ENCODE peak calls at places on chromosomes 4 and X, in nine cellular contexts. F is fibroblast of lung, M is epithelial cell of proximal tubule, N is MM.1S, Q is upper lobe of right lung, O is WERI-Rb-1, S is Peyer's patch, P is fibroblast of mammary gland, A is cardiac muscle cell. J is an unnamed sample.

GRCh38 chr4:157992038-157992706 is 180.7 kb downstream of the GASK1B start:
- DNase-seq in S (no peak), O (peak), N (peak), P (peak), M (peak), A (peak), F (peak), Q (no peak), J (peak)

GRCh38 chr4:4332529-4332928 is 42.5 kb downstream of the ZBTB49 start:
- DNase-seq in P (no peak), M (no peak), A (no peak), O (no peak), Q (no peak), S (no peak), F (no peak), N (no peak), J (no peak)

GRCh38 chrX:107674480-107675364 is 46.4 kb downstream of the PRPS1 start:
- DNase-seq in F (peak), O (peak), A (peak), S (peak), N (peak), P (peak), M (no peak), Q (peak), J (peak)

GRCh38 chrX:153708415-153708814 is 15.8 kb downstream of the BCAP31 start:
- DNase-seq in O (peak), N (no peak), M (peak), Q (peak), P (peak), A (peak), F (peak), S (peak), J (peak)

GRCh38 chr4:158644341-158644740 is 27.3 kb downstream of the C4orf46 start:
- DNase-seq in N (no peak), Q (no peak), S (no peak), F (no peak), M (no peak), P (no peak), O (no peak), A (no peak), J (no peak)

GRCh38 chrX:38881727-38882126 is 80.5 kb downstream of the MID1IP1 start:
- DNase-seq in N (no peak), S (no peak), F (no peak), P (peak), Q (no peak), A (no peak), M (no peak), O (no peak), J (no peak)

GRCh38 chrX:116198235-116198634 is 27.7 kb downstream of the AGTR2 start:
- DNase-seq in S (no peak), N (no peak), F (no peak), P (no peak), A (no peak), O (no peak), M (no peak), Q (no peak), J (no peak)

GRCh38 chr4:129429566-129430339 is 333.8 kb downstream of the C4orf33 start:
- DNase-seq in F (peak), P (no peak), Q (no peak), A (no peak), O (no peak), M (no peak), S (no peak), N (no peak), J (peak)

GRCh38 chr4:108978066-108978465 is 215.2 kb upstream of the ETNPPL start:
- DNase-seq in S (no peak), M (no peak), A (no peak), F (no peak), Q (no peak), P (no peak), O (no peak), N (no peak), J (no peak)

GRCh38 chrX:68060506-68061205 is 372.6 kb downstream of the OPHN1 start:
- DNase-seq in M (no peak), A (no peak), F (peak), N (no peak), O (no peak), S (no peak), Q (no peak), P (no peak), J (no peak)

GRCh38 chr4:155620637-155621036 is 46.0 kb upstream of the GUCY1A1 start:
- DNase-seq in Q (no peak), A (no peak), N (no peak), M (no peak), O (no peak), S (no peak), F (no peak), P (no peak), J (no peak)

GRCh38 chr4:3822230-3822947 is 56.2 kb downstream of the ADRA2C start:
- DNase-seq in N (no peak), P (no peak), A (peak), S (no peak), F (no peak), O (peak), Q (no peak), M (no peak), J (peak)

GRCh38 chrX:150693782-150694574 is 782 bp downstream of the MTMR1 start:
- DNase-seq in P (peak), A (peak), F (peak), S (peak), Q (peak), M (peak), O (peak), N (peak), J (peak)

GRCh38 chrX:5780821-5781220 is 447.8 kb downstream of the NLGN4X start:
- DNase-seq in O (no peak), F (no peak), Q (no peak), M (no peak), N (no peak), S (no peak), A (no peak), P (no peak), J (no peak)

GRCh38 chr4:174214102-174214878 is 69.2 kb downstream of the FBXO8 start:
- DNase-seq in A (no peak), P (no peak), Q (no peak), N (no peak), O (no peak), S (no peak), M (no peak), F (no peak), J (no peak)

GRCh38 chr4:104942990-104943758 is 203.5 kb upstream of the TET2 start:
- DNase-seq in F (peak), S (no peak), N (no peak), A (peak), Q (no peak), M (no peak), P (no peak), O (no peak), J (peak)

GRCh38 chr4:108018884-108019187 is 29.1 kb downstream of the HADH start:
- DNase-seq in O (no peak), P (no peak), Q (no peak), N (no peak), S (no peak), A (no peak), M (no peak), F (no peak), J (no peak)

DNA sequence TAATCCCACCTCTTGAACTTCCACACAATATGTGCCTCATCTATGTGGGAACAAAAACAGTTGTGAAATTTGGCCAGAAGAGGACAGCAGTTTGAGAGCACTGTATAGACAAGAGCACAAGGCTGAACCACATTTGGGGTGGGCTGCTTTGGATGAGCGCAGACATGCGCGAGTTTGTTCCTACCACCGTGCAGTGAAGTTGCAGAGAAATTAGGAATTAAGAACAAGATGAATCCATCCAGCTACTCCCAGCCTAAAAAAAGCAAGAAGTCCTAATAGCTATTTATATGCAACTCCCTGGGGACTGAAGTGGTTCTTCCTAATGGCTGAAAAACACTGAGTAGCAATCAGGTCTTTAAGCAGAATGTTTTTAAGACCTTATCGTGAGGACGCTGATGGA is 1.0 kb downstream of the GAB3 start:
- DNase-seq in O (no peak), P (no peak), Q (no peak), A (peak), N (no peak), S (no peak), F (no peak), M (no peak), J (no peak)
- H3K4me3 ChIP-seq in O (no peak), P (peak), Q (peak), A (no peak), N (peak), S (peak), F (peak), M (peak), J (no peak)

GRCh38 chr4:98746936-98747658 is 88.7 kb upstream of the TSPAN5 start:
- DNase-seq in O (peak), A (no peak), N (no peak), M (no peak), P (no peak), Q (no peak), S (no peak), F (peak), J (no peak)

GRCh38 chr4:98747659-98748091 is 89.3 kb upstream of the TSPAN5 start:
- DNase-seq in M (no peak), A (no peak), S (no peak), N (no peak), O (peak), P (no peak), F (peak), Q (no peak), J (peak)

GRCh38 chr4:98744372-98745150 is 86.2 kb upstream of the TSPAN5 start:
- DNase-seq in F (no peak), O (no peak), M (no peak), A (no peak), N (no peak), S (no peak), P (no peak), Q (no peak), J (no peak)

GRCh38 chr4:98746530-98746929 is 88.1 kb upstream of the TSPAN5 start:
- DNase-seq in Q (no peak), F (peak), O (no peak), S (no peak), N (no peak), M (no peak), P (peak), A (no peak), J (peak)

DNA sequence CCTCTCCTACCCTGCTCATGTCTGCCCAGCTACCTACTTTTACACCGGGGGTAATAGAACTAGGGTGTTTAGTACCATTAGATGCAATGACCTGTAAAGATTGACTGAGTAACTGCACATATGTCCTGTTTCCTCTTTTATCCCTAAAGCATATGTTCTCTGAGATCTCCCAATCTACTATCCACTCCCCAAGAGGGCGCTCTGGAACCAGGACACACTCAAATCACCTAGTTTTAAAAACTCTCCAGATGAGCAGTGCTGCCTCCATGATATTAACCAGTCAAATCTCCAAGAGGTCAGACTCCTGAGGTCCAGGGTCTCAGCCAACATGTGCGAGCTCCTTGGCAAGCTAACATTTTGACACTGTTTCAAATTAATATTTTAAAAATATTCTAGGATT is 87.0 kb upstream of the TSPAN5 start:
- DNase-seq in F (no peak), M (no peak), A (peak), N (no peak), P (peak), S (peak), O (peak), Q (no peak), J (no peak)
- TF ChIP-seq CTCF in F (peak), M (peak), A (peak), N (peak), P (peak), S (no peak), O (peak), Q (no peak), J (peak)

DNA sequence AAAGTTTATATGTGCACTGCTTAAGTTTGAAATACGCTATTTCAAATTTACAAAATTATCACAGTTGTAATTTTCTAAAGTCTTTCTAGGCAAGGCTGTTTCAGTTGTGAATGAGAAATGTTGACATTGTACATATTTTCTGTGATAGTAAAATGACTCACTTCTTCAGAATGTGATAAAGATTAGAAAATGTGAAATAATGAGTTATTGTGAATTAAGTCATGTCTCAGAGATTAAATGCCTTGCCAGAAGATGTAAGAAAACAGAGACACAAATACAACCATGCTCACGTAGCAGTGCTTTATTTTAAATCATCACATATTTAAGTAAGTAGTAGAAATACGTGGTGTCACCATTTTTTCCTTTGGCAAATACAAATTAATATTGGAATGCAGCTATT is 770 bp downstream of the CLCN4 start:
- DNase-seq in O (no peak), A (peak), S (no peak), P (no peak), M (no peak), F (peak), N (no peak), Q (no peak), J (peak)
- H3K4me3 ChIP-seq in O (no peak), A (peak), S (no peak), P (no peak), M (peak), F (peak), N (peak), Q (peak), J (peak)

GRCh38 chrX:130999360-130999759 is 58.8 kb upstream of the ARHGAP36 start:
- DNase-seq in F (no peak), A (no peak), S (no peak), O (no peak), Q (no peak), M (no peak), P (no peak), N (no peak), J (no peak)

GRCh38 chrX:130990723-130991122 is 67.4 kb upstream of the ARHGAP36 start:
- DNase-seq in Q (no peak), A (no peak), M (no peak), N (no peak), P (no peak), F (no peak), S (no peak), O (no peak), J (no peak)

GRCh38 chrX:130995351-130995967 is 62.7 kb upstream of the ARHGAP36 start:
- DNase-seq in P (no peak), N (no peak), A (no peak), O (no peak), S (no peak), M (no peak), F (no peak), Q (no peak), J (no peak)

GRCh38 chrX:130994671-130995070 is 63.5 kb upstream of the ARHGAP36 start:
- DNase-seq in A (peak), M (no peak), O (peak), S (no peak), P (peak), Q (no peak), F (no peak), N (peak), J (peak)
- TF ChIP-seq CTCF in A (peak), M (peak), O (no peak), S (no peak), P (peak), Q (peak), F (peak), N (peak), J (peak)

DNA sequence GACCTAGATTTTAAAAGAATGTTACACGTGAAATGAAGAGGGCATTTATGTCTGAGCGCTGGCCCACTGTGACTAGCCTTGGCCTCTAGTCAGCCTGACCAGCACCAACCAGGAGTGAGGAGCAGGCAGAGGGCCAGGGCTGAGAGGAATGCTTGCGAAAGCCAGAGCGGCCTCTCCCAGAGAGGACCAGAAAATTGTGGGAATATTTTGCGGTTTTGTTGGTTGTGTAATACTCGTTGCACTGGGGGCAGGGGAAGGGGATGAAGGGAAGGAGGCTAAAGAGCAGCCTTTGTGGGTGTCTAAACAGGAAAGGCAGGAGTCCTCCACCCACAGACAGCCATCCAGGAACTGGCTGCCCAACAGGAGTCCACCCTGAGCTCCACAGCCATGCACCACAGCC is 3.8 kb downstream of the GABRE start:
- DNase-seq in S (peak), P (peak), N (no peak), O (no peak), F (peak), A (peak), M (no peak), Q (peak), J (peak)
- H3K4me3 ChIP-seq in S (no peak), P (no peak), N (no peak), O (no peak), F (no peak), A (no peak), M (no peak), Q (no peak), J (no peak)

J was measured in astrocyte of the spinal cord.